ENCODE peak calls at places on chromosome 11, in seven cellular contexts. P is stimulated activated CD4-positive, alpha-beta T cell treated with anti-CD3 and anti-CD28 coated beads, Interleukin-1b, Interleukin-23, amount 100 ng/mL, for 24 hours; A is HCEC 1CT; R is activated CD8-positive, alpha-beta memory T cell treated with anti-CD3 and anti-CD28 coated beads for 24 hours; L is ELR; N is fibroblast of pulmonary artery; M is GM04504. U is an unnamed sample.
A peak's percentile ranks its signal among the peaks of the same experiment; 100 is the strongest.

GRCh38 chr11:114725623-114726022 is 47.3 kb downstream of the NXPE2 start:
- DNase-seq in L (no peak), R (no peak), A (no peak), P (no peak), M (no peak), N (no peak), U (no peak)

GRCh38 chr11:64372021-64372420 is 13.1 kb downstream of the RPS6KA4 start:
- DNase-seq in P (no peak), M (no peak), A (no peak), L (no peak), N (no peak), R (no peak), U (no peak)

GRCh38 chr11:83033367-83033766 is 38.3 kb downstream of the RAB30 start:
- DNase-seq in A (peak; percentile 3), N (no peak), R (no peak), P (no peak), M (no peak), L (no peak), U (no peak)

GRCh38 chr11:93895106-93895862 is 44.9 kb upstream of the VSTM5 start:
- DNase-seq in M (peak; percentile 54), N (peak; percentile 75), L (peak; percentile 80), A (peak; percentile 64), P (no peak), R (no peak), U (peak; percentile 77)

GRCh38 chr11:40241524-40242037 is 1217.9 kb downstream of the LRRC4C start:
- DNase-seq in N (no peak), M (no peak), L (no peak), P (no peak), A (no peak), R (no peak), U (no peak)

GRCh38 chr11:105489431-105489830 is 120.4 kb upstream of the GRIA4 start:
- DNase-seq in A (peak; percentile 20), R (no peak), P (no peak), N (peak; percentile 35), M (no peak), L (peak; percentile 11), U (peak; percentile 3)

GRCh38 chr11:122153746-122154145 is 37.7 kb upstream of the BLID start:
- DNase-seq in L (no peak), P (no peak), M (no peak), N (no peak), A (no peak), R (no peak), U (no peak)

GRCh38 chr11:66080055-66080817 is 10.2 kb downstream of the PACS1 start:
- DNase-seq in P (peak; percentile 57), N (peak; percentile 76), R (peak; percentile 74), M (peak; percentile 81), L (peak; percentile 79), A (peak; percentile 82), U (peak; percentile 90)

GRCh38 chr11:27028653-27029052 is 12.0 kb upstream of the BBOX1 start:
- DNase-seq in P (no peak), R (no peak), M (no peak), A (no peak), N (peak; percentile 25), L (no peak), U (no peak)